ENCODE peak calls at places on chromosomes 1 and 21, in four cellular contexts. U is ovary, Y is KG1, M is AG08396. B is an unnamed sample.
A peak's percentile ranks its signal among the peaks of the same experiment; 100 is the strongest.

GRCh38 chr1:17470021-17470799 is 30.7 kb upstream of the RCC2 start:
- DNase-seq in Y (no peak), U (no peak), M (no peak), B (no peak)

GRCh38 chr1:3501856-3502665 is 47.6 kb downstream of the ARHGEF16 start:
- DNase-seq in M (peak; percentile 76), Y (no peak), U (peak; percentile 55), B (peak; percentile 46)

GRCh38 chr1:6958407-6958806 is 173.2 kb downstream of the CAMTA1 start:
- DNase-seq in M (no peak), U (peak; percentile 67), Y (no peak), B (no peak)

GRCh38 chr1:67052741-67053534 is 1.0 kb downstream of the SLC35D1 start:
- DNase-seq in M (peak; percentile 53), U (peak; percentile 28), Y (peak; percentile 26), B (no peak)

GRCh38 chr1:172661107-172661506 is 2.2 kb downstream of the FASLG start:
- DNase-seq in Y (no peak), U (no peak), M (no peak), B (no peak)

GRCh38 chr1:160846281-160846680 is 16.4 kb downstream of the CD244 start:
- DNase-seq in Y (no peak), U (no peak), M (no peak), B (no peak)

GRCh38 chr1:43835141-43836021 is 98.2 kb upstream of the ARTN start:
- DNase-seq in U (no peak), M (peak; percentile 61), Y (no peak), B (no peak)

GRCh38 chr1:61921435-61921834 is 179.2 kb downstream of the PATJ start:
- DNase-seq in Y (no peak), M (no peak), U (no peak), B (no peak)

GRCh38 chr1:162342452-162342983 is 34.1 kb downstream of the SPATA46 start:
- DNase-seq in U (no peak), Y (no peak), M (no peak), B (no peak)

GRCh38 chr1:192159034-192159433 is 772 bp downstream of the RGS18 start:
- DNase-seq in M (no peak), U (no peak), Y (peak; percentile 27), B (no peak)

GRCh38 chr1:94281361-94282142 is 44.2 kb upstream of the ARHGAP29 start:
- DNase-seq in Y (no peak), M (no peak), U (no peak), B (no peak)

GRCh38 chr1:239717097-239718051 is 331.0 kb downstream of the CHRM3 start:
- DNase-seq in Y (no peak), U (no peak), M (no peak), B (peak; percentile 36)

GRCh38 chr1:41618066-41618825 is 133.8 kb upstream of the EDN2 start:
- DNase-seq in Y (no peak), U (peak; percentile 79), M (no peak), B (no peak)

GRCh38 chr1:196466656-196467055 is 141.6 kb downstream of the KCNT2 start:
- DNase-seq in M (peak; percentile 38), U (no peak), Y (no peak), B (no peak)

GRCh38 chr1:34929497-34929852 is at the start of gene DLGAP3:
- DNase-seq in Y (no peak), M (peak; percentile 42), U (no peak), B (no peak)

GRCh38 chr21:16116798-16117197 is 387.0 kb downstream of the USP25 start:
- DNase-seq in M (no peak), U (no peak), Y (no peak), B (no peak)

GRCh38 chr1:50603274-50604271 is 180.3 kb upstream of the DMRTA2 start:
- DNase-seq in U (no peak), M (peak; percentile 22), Y (no peak), B (no peak)

GRCh38 chr21:35138665-35139381 is 89.7 kb upstream of the RUNX1 start:
- DNase-seq in Y (no peak), U (no peak), M (peak; percentile 15), B (no peak)

GRCh38 chr1:25763493-25763892 is 36.5 kb upstream of the SELENON start:
- DNase-seq in U (no peak), Y (no peak), M (no peak), B (no peak)

GRCh38 chr1:86774305-86775304 is 70.2 kb downstream of the SH3GLB1 start:
- DNase-seq in U (peak; percentile 50), Y (peak; percentile 51), M (peak; percentile 76), B (peak; percentile 74)